ENCODE peak calls at places on chromosome 6, in six cellular contexts. One of them, this sample, is unnamed.
A peak's percentile ranks its signal among the peaks of the same experiment; 100 is the strongest.

GRCh38 chr6:43020847-43021246 is 576 bp upstream of the RRP36 start:
- DNase-seq in left ventricle myocardium inferior: no peak
- DNase-seq in mesendoderm: peak; percentile 86
- DNase-seq in AG04450: no peak
- DNase-seq in psoas muscle: no peak
- DNase-seq in esophagus squamous epithelium: no peak
- DNase-seq in this sample: no peak

GRCh38 chr6:137387365-137387764 is 106.8 kb downstream of the OLIG3 start:
- DNase-seq in mesendoderm: no peak
- DNase-seq in psoas muscle: no peak
- DNase-seq in left ventricle myocardium inferior: no peak
- DNase-seq in AG04450: no peak
- DNase-seq in esophagus squamous epithelium: no peak
- DNase-seq in this sample: no peak

GRCh38 chr6:20866038-20866437 is 331.8 kb downstream of the CDKAL1 start:
- DNase-seq in AG04450: no peak
- DNase-seq in mesendoderm: no peak
- DNase-seq in left ventricle myocardium inferior: no peak
- DNase-seq in esophagus squamous epithelium: no peak
- DNase-seq in psoas muscle: no peak
- DNase-seq in this sample: no peak

GRCh38 chr6:154731296-154732218 is 1.7 kb upstream of the SCAF8 start:
- DNase-seq in left ventricle myocardium inferior: no peak
- DNase-seq in psoas muscle: no peak
- DNase-seq in AG04450: no peak
- DNase-seq in esophagus squamous epithelium: no peak
- DNase-seq in mesendoderm: peak; percentile 64
- DNase-seq in this sample: no peak

GRCh38 chr6:68976260-68976659 is 341.2 kb downstream of the ADGRB3 start:
- DNase-seq in AG04450: no peak
- DNase-seq in psoas muscle: no peak
- DNase-seq in mesendoderm: no peak
- DNase-seq in esophagus squamous epithelium: no peak
- DNase-seq in left ventricle myocardium inferior: no peak
- DNase-seq in this sample: no peak

GRCh38 chr6:48176909-48177308 is 65.9 kb upstream of the PTCHD4 start:
- DNase-seq in esophagus squamous epithelium: no peak
- DNase-seq in psoas muscle: no peak
- DNase-seq in AG04450: no peak
- DNase-seq in left ventricle myocardium inferior: no peak
- DNase-seq in mesendoderm: no peak
- DNase-seq in this sample: no peak

GRCh38 chr6:41939091-41939847 is 2.3 kb downstream of the CCND3 start:
- DNase-seq in AG04450: no peak
- DNase-seq in left ventricle myocardium inferior: peak; percentile 49
- DNase-seq in esophagus squamous epithelium: no peak
- DNase-seq in mesendoderm: peak; percentile 93
- DNase-seq in psoas muscle: peak; percentile 52
- DNase-seq in this sample: peak; percentile 62

GRCh38 chr6:138115877-138116660 is 8.8 kb upstream of the PERP start:
- DNase-seq in esophagus squamous epithelium: no peak
- DNase-seq in left ventricle myocardium inferior: no peak
- DNase-seq in AG04450: peak; percentile 37
- DNase-seq in mesendoderm: peak; percentile 75
- DNase-seq in psoas muscle: peak; percentile 26
- DNase-seq in this sample: no peak

GRCh38 chr6:11656486-11656885 is 118.9 kb downstream of the TMEM170B start:
- DNase-seq in AG04450: no peak
- DNase-seq in mesendoderm: peak; percentile 37
- DNase-seq in psoas muscle: no peak
- DNase-seq in esophagus squamous epithelium: no peak
- DNase-seq in left ventricle myocardium inferior: no peak
- DNase-seq in this sample: no peak

GRCh38 chr6:88349511-88349910 is 183.4 kb upstream of the CNR1 start:
- DNase-seq in esophagus squamous epithelium: no peak
- DNase-seq in left ventricle myocardium inferior: no peak
- DNase-seq in psoas muscle: no peak
- DNase-seq in AG04450: no peak
- DNase-seq in mesendoderm: no peak
- DNase-seq in this sample: no peak

GRCh38 chr6:136093835-136094234 is 156.3 kb downstream of the MTFR2 start:
- DNase-seq in esophagus squamous epithelium: no peak
- DNase-seq in mesendoderm: no peak
- DNase-seq in left ventricle myocardium inferior: no peak
- DNase-seq in psoas muscle: no peak
- DNase-seq in AG04450: no peak
- DNase-seq in this sample: no peak

GRCh38 chr6:157034433-157035230 is 257.5 kb downstream of the ARID1B start:
- DNase-seq in psoas muscle: no peak
- DNase-seq in AG04450: no peak
- DNase-seq in left ventricle myocardium inferior: no peak
- DNase-seq in mesendoderm: peak; percentile 73
- DNase-seq in esophagus squamous epithelium: no peak
- DNase-seq in this sample: no peak

GRCh38 chr6:150456466-150456865 is 87.7 kb downstream of the IYD start:
- DNase-seq in psoas muscle: no peak
- DNase-seq in AG04450: no peak
- DNase-seq in left ventricle myocardium inferior: no peak
- DNase-seq in mesendoderm: no peak
- DNase-seq in esophagus squamous epithelium: no peak
- DNase-seq in this sample: no peak

GRCh38 chr6:51350308-51350904 is 531.7 kb downstream of the TFAP2B start:
- DNase-seq in psoas muscle: no peak
- DNase-seq in left ventricle myocardium inferior: no peak
- DNase-seq in AG04450: no peak
- DNase-seq in esophagus squamous epithelium: no peak
- DNase-seq in mesendoderm: no peak
- DNase-seq in this sample: no peak

GRCh38 chr6:107822154-107823046 is 1.7 kb downstream of the SCML4 start:
- DNase-seq in psoas muscle: no peak
- DNase-seq in esophagus squamous epithelium: no peak
- DNase-seq in mesendoderm: no peak
- DNase-seq in left ventricle myocardium inferior: no peak
- DNase-seq in AG04450: no peak
- DNase-seq in this sample: no peak

GRCh38 chr6:105783333-105783945 is 302.7 kb upstream of the PRDM1 start:
- DNase-seq in AG04450: no peak
- DNase-seq in psoas muscle: no peak
- DNase-seq in esophagus squamous epithelium: no peak
- DNase-seq in mesendoderm: no peak
- DNase-seq in left ventricle myocardium inferior: no peak
- DNase-seq in this sample: no peak

GRCh38 chr6:165804331-165805066 is 141.5 kb upstream of the PDE10A start:
- DNase-seq in psoas muscle: no peak
- DNase-seq in left ventricle myocardium inferior: peak; percentile 41
- DNase-seq in esophagus squamous epithelium: no peak
- DNase-seq in mesendoderm: peak; percentile 21
- DNase-seq in AG04450: no peak
- DNase-seq in this sample: no peak

GRCh38 chr6:165794179-165794601 is 131.1 kb upstream of the PDE10A start:
- DNase-seq in AG04450: no peak
- DNase-seq in left ventricle myocardium inferior: no peak
- DNase-seq in mesendoderm: no peak
- DNase-seq in esophagus squamous epithelium: no peak
- DNase-seq in psoas muscle: no peak
- DNase-seq in this sample: no peak

GRCh38 chr6:165805067-165805525 is 142.1 kb upstream of the PDE10A start:
- DNase-seq in esophagus squamous epithelium: no peak
- DNase-seq in AG04450: no peak
- DNase-seq in psoas muscle: no peak
- DNase-seq in mesendoderm: no peak
- DNase-seq in left ventricle myocardium inferior: no peak
- DNase-seq in this sample: no peak

GRCh38 chr6:165800337-165800736 is 137.3 kb upstream of the PDE10A start:
- DNase-seq in esophagus squamous epithelium: no peak
- DNase-seq in mesendoderm: no peak
- DNase-seq in left ventricle myocardium inferior: no peak
- DNase-seq in psoas muscle: no peak
- DNase-seq in AG04450: no peak
- DNase-seq in this sample: no peak

GRCh38 chr6:165799736-165800135 is 136.7 kb upstream of the PDE10A start:
- DNase-seq in mesendoderm: no peak
- DNase-seq in psoas muscle: no peak
- DNase-seq in left ventricle myocardium inferior: peak; percentile 57
- DNase-seq in esophagus squamous epithelium: no peak
- DNase-seq in AG04450: no peak
- DNase-seq in this sample: no peak
- H3K27ac ChIP-seq in mesendoderm: no peak overlapping the region
- H3K27ac ChIP-seq in psoas muscle: no peak overlapping the region
- H3K27ac ChIP-seq in left ventricle myocardium inferior: peak overlapping the region; percentile 57
- H3K27ac ChIP-seq in esophagus squamous epithelium: no peak overlapping the region
- H3K27ac ChIP-seq in AG04450: no peak overlapping the region
- H3K27ac ChIP-seq in this sample: no peak overlapping the region

DNA sequence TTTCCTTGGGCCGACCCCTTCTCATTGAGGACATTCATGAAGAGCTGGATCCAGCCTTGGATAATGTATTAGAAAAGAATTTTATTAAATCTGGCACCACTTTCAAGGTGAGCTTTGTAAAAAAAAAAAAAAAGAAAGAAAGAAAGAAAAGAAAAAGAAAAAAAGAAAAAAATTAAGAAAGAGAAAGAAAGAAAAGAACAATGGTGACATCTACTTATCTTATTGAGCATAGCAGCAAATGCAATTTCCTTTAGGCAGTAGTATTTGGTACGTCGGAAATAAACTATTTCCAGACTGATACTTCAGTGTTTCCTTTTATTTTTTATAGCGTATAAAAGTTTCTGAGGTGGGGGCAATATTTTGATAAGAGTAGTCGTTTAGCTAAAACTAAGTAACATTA is 119.0 kb upstream of the GLP1R start:
- DNase-seq in AG04450: no peak
- DNase-seq in left ventricle myocardium inferior: no peak
- DNase-seq in psoas muscle: no peak
- DNase-seq in mesendoderm: no peak
- DNase-seq in esophagus squamous epithelium: no peak
- DNase-seq in this sample: no peak
- H3K4me3 ChIP-seq in AG04450: no peak overlapping the region
- H3K4me3 ChIP-seq in left ventricle myocardium inferior: no peak overlapping the region
- H3K4me3 ChIP-seq in psoas muscle: no peak overlapping the region
- H3K4me3 ChIP-seq in mesendoderm: no peak overlapping the region
- H3K4me3 ChIP-seq in esophagus squamous epithelium: no peak overlapping the region
- H3K4me3 ChIP-seq in this sample: no peak overlapping the region

DNA sequence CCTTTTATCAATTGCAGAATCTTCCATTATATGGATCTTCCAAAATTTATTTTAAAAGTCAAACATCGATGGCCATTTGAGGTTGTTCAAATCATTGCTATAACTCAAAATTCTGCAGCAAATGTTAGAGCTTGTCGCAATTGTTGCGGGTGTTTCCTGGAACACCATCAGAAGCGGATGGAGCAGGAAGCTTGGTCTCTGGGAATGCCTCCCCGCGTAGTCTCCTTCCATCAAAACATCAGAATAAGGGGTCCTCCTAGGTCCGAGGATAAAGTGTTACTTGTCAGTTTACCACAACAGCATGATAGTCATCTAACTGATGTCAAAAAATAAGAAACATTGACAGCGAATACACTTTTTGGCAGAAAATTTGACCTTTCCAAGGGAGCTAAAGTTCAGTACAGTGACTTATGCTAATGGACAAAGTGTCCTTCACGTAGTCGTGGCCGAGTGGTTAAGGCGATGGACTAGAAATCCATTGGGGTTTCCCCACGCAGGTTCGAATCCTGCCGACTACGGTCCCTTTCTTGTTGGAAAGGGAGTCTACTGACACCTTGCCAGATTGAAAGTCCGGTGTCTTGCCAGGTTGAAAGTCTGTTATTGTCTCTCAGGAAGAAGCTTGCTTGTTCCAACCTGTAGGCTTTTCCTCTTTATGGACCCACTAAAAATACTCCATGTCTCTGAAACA is 59.0 kb upstream of the ZNF184 start:
- DNase-seq in mesendoderm: no peak
- DNase-seq in psoas muscle: no peak
- DNase-seq in AG04450: no peak
- DNase-seq in left ventricle myocardium inferior: no peak
- DNase-seq in esophagus squamous epithelium: no peak
- DNase-seq in this sample: no peak
- H3K27ac ChIP-seq in mesendoderm: no peak overlapping the region
- H3K27ac ChIP-seq in psoas muscle: no peak overlapping the region
- H3K27ac ChIP-seq in AG04450: no peak overlapping the region
- H3K27ac ChIP-seq in left ventricle myocardium inferior: no peak overlapping the region
- H3K27ac ChIP-seq in esophagus squamous epithelium: no peak overlapping the region
- H3K27ac ChIP-seq in this sample: no peak overlapping the region

DNA sequence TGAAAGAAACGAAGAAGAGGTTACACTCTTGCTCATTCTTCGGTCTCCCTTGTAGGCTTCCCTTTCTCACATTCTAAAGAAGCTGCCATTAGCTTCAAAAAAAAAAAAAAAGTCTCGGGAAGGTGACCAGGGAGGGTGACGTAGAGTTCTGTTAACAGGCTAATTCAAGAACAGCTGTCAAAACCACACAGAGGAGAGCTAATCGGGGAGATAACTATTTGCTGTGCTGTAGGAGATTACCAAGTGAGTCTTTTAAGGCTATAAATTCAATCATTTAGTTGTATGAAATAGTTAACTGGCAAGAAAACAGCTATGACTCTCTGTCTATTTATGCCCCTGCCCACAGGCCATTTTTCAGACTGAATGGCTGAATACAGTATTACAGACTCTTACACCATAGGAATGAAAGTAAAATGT is 256.8 kb downstream of the SYNE1 start:
- DNase-seq in left ventricle myocardium inferior: no peak
- DNase-seq in psoas muscle: no peak
- DNase-seq in AG04450: peak; percentile 18
- DNase-seq in esophagus squamous epithelium: no peak
- DNase-seq in mesendoderm: peak; percentile 51
- DNase-seq in this sample: no peak
- H3K4me3 ChIP-seq in left ventricle myocardium inferior: peak overlapping the region; percentile 64
- H3K4me3 ChIP-seq in psoas muscle: peak overlapping the region; percentile 67
- H3K4me3 ChIP-seq in AG04450: peak overlapping the region; percentile 71
- H3K4me3 ChIP-seq in esophagus squamous epithelium: peak overlapping the region; percentile 44
- H3K4me3 ChIP-seq in mesendoderm: no peak overlapping the region
- H3K4me3 ChIP-seq in this sample: peak overlapping the region; percentile 91

GRCh38 chr6:6699741-6700367 is 111.3 kb downstream of the LY86 start:
- DNase-seq in mesendoderm: peak; percentile 62
- DNase-seq in esophagus squamous epithelium: no peak
- DNase-seq in psoas muscle: peak; percentile 66
- DNase-seq in left ventricle myocardium inferior: peak; percentile 63
- DNase-seq in AG04450: peak; percentile 86
- DNase-seq in this sample: peak; percentile 85
- H3K27ac ChIP-seq in mesendoderm: no peak overlapping the region
- H3K27ac ChIP-seq in esophagus squamous epithelium: peak overlapping the region; percentile 80
- H3K27ac ChIP-seq in psoas muscle: no peak overlapping the region
- H3K27ac ChIP-seq in left ventricle myocardium inferior: peak overlapping the region; percentile 71
- H3K27ac ChIP-seq in AG04450: peak overlapping the region; percentile 31
- H3K27ac ChIP-seq in this sample: no peak overlapping the region

DNA sequence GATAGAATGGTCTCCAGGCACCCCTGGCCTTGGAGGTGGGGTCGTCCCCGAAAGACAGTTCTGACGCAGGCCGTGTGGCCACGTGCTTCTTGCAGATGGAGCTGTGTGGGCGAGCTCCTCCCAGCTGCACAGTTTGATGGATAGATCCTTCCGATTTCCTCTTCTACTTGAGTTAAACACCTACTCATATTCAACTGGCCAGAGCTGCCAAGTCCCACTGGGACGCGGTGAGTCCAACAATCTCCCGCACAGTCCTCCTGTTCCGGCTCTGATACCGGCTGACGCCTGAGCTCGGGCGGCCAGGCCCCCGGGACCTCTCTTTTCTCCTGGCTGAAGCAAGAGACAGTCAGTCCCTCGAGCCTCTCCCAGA is 57.9 kb upstream of the DACT2 start:
- DNase-seq in mesendoderm: no peak
- DNase-seq in esophagus squamous epithelium: no peak
- DNase-seq in psoas muscle: peak; percentile 62
- DNase-seq in left ventricle myocardium inferior: peak; percentile 73
- DNase-seq in AG04450: no peak
- DNase-seq in this sample: peak; percentile 81
- H3K4me3 ChIP-seq in mesendoderm: no peak overlapping the region
- H3K4me3 ChIP-seq in esophagus squamous epithelium: no peak overlapping the region
- H3K4me3 ChIP-seq in psoas muscle: no peak overlapping the region
- H3K4me3 ChIP-seq in left ventricle myocardium inferior: peak overlapping the region; percentile 22
- H3K4me3 ChIP-seq in AG04450: no peak overlapping the region
- H3K4me3 ChIP-seq in this sample: no peak overlapping the region

This sample was measured in aorta.